ENCODE peak calls at places on chromosomes 6 and 20, in five cellular contexts. L is mesenchymal stem cell, I is IMR-90, J is foreskin fibroblast, M is neural progenitor cell. X is an unnamed sample.

GRCh38 chr6:53651149-53651763 is 14.3 kb downstream of the KLHL31 start:
- DNase-seq in L (peak), I (peak), J (peak), M (peak), X (peak)

GRCh38 chr6:72422126-72422680 is 199.7 kb upstream of the KCNQ5 start:
- DNase-seq in L (no peak), I (peak), J (peak), M (no peak), X (no peak)

GRCh38 chr6:116402108-116402507 is 31.4 kb downstream of the DSE start:
- DNase-seq in L (no peak), I (peak), J (no peak), M (no peak), X (no peak)

GRCh38 chr6:87391334-87391733 is 16.4 kb upstream of the CFAP206 start:
- DNase-seq in L (peak), I (peak), J (peak), M (peak), X (peak)

GRCh38 chr6:118356054-118356453 is 192.0 kb upstream of the PLN start:
- DNase-seq in L (no peak), I (peak), J (peak), M (no peak), X (no peak)

GRCh38 chr20:5569021-5569420 is 181.2 kb upstream of the SHLD1 start:
- DNase-seq in L (peak), I (peak), J (peak), M (no peak), X (peak)

GRCh38 chr20:62516345-62516744 is 40.5 kb upstream of the GATA5 start:
- DNase-seq in L (no peak), I (no peak), J (no peak), M (peak), X (no peak)

GRCh38 chr6:57262901-57263694 is 41.0 kb upstream of the RAB23 start:
- DNase-seq in L (peak), I (peak), J (peak), M (no peak), X (no peak)

GRCh38 chr6:99894815-99895214 is 99.2 kb downstream of the MCHR2 start:
- DNase-seq in L (no peak), I (no peak), J (no peak), M (no peak), X (no peak)

GRCh38 chr6:167832497-167833395 is 6.0 kb downstream of the AFDN start:
- DNase-seq in L (no peak), I (peak), J (peak), M (no peak), X (peak)

GRCh38 chr6:166085498-166085897 is 82.2 kb downstream of the TBXT start:
- DNase-seq in L (no peak), I (no peak), J (no peak), M (no peak), X (no peak)

GRCh38 chr6:143097224-143097795 is 36.6 kb downstream of the AIG1 start:
- DNase-seq in L (no peak), I (peak), J (no peak), M (no peak), X (no peak)

GRCh38 chr6:166757226-166758135 is 130.4 kb upstream of the RPS6KA2 start:
- DNase-seq in L (peak), I (peak), J (peak), M (peak), X (no peak)

GRCh38 chr20:23320317-23320716 is 30.3 kb upstream of the NXT1 start:
- DNase-seq in L (peak), I (peak), J (peak), M (no peak), X (peak)

GRCh38 chr6:43742931-43743632 is 26.9 kb upstream of the VEGFA start:
- DNase-seq in L (no peak), I (no peak), J (no peak), M (no peak), X (no peak)

GRCh38 chr6:27623103-27623502 is 150.2 kb upstream of the ZNF184 start:
- DNase-seq in L (no peak), I (no peak), J (no peak), M (no peak), X (no peak)

GRCh38 chr20:45890077-45890996 is 671 bp downstream of the NEURL2 start:
- DNase-seq in L (peak), I (peak), J (peak), M (peak), X (peak)

GRCh38 chr20:34262488-34263288 is 21.5 kb downstream of the ASIP start:
- DNase-seq in L (peak), I (peak), J (peak), M (no peak), X (peak)

GRCh38 chr6:150395388-150396009 is 26.7 kb downstream of the IYD start:
- DNase-seq in L (peak), I (peak), J (peak), M (peak), X (peak)

GRCh38 chr6:160678230-160678629 is 14.2 kb upstream of the LPA start:
- DNase-seq in L (no peak), I (no peak), J (no peak), M (no peak), X (no peak)

GRCh38 chr20:44886828-44887227 is 1.3 kb downstream of the YWHAB start:
- DNase-seq in L (no peak), I (no peak), J (no peak), M (no peak), X (no peak)

GRCh38 chr20:59253779-59254319 is 46.6 kb upstream of the EDN3 start:
- DNase-seq in L (no peak), I (no peak), J (no peak), M (peak), X (no peak)

GRCh38 chr20:20624914-20625313 is 87.5 kb downstream of the RALGAPA2 start:
- DNase-seq in L (no peak), I (no peak), J (no peak), M (no peak), X (no peak)

GRCh38 chr20:32333181-32333987 is 24.7 kb upstream of the ASXL1 start:
- DNase-seq in L (no peak), I (no peak), J (no peak), M (no peak), X (peak)

GRCh38 chr6:105898286-105898685 is 187.8 kb upstream of the PRDM1 start:
- DNase-seq in L (peak), I (peak), J (peak), M (no peak), X (peak)

GRCh38 chr20:731891-732560 is 36.3 kb downstream of the SLC52A3 start:
- DNase-seq in L (no peak), I (no peak), J (peak), M (no peak), X (no peak)

GRCh38 chr6:158686791-158687381 is 37.0 kb downstream of the SYTL3 start:
- DNase-seq in L (peak), I (no peak), J (no peak), M (no peak), X (peak)

GRCh38 chr20:38680492-38681118 is 43.7 kb upstream of the SLC32A1 start:
- DNase-seq in L (peak), I (peak), J (peak), M (peak), X (peak)

GRCh38 chr6:4582506-4582905 is 193.7 kb upstream of the CDYL start:
- DNase-seq in L (peak), I (peak), J (peak), M (no peak), X (no peak)

GRCh38 chr6:48048460-48049146 is 62.4 kb downstream of the PTCHD4 start:
- DNase-seq in L (peak), I (no peak), J (no peak), M (no peak), X (no peak)

GRCh38 chr6:16800942-16801341 is 39.7 kb upstream of the ATXN1 start:
- DNase-seq in L (peak), I (peak), J (peak), M (no peak), X (no peak)

GRCh38 chr6:43669050-43669921 is 18.3 kb downstream of the MRPS18A start:
- DNase-seq in L (peak), I (peak), J (peak), M (peak), X (no peak)

GRCh38 chr6:161443868-161444267 is 170.0 kb upstream of the AGPAT4 start:
- DNase-seq in L (no peak), I (no peak), J (no peak), M (peak), X (no peak)

GRCh38 chr20:41340327-41341055 is at the start of gene LPIN3:
- DNase-seq in L (peak), I (peak), J (peak), M (peak), X (peak)

GRCh38 chr6:85593438-85594196 is at the start of gene SNX14:
- DNase-seq in L (peak), I (peak), J (peak), M (peak), X (peak)

GRCh38 chr20:29878281-29878741 is 1379.2 kb upstream of the DEFB115 start:
- DNase-seq in L (no peak), I (no peak), J (no peak), M (peak), X (peak)

GRCh38 chr6:150720774-150721233 is 121.1 kb downstream of the PLEKHG1 start:
- DNase-seq in L (no peak), I (no peak), J (no peak), M (peak), X (peak)

GRCh38 chr6:3777695-3778461 is 26.4 kb upstream of the PXDC1 start:
- DNase-seq in L (no peak), I (no peak), J (no peak), M (peak), X (no peak)

GRCh38 chr6:150478651-150479498 is 110.1 kb downstream of the IYD start:
- DNase-seq in L (no peak), I (no peak), J (no peak), M (no peak), X (no peak)

DNA sequence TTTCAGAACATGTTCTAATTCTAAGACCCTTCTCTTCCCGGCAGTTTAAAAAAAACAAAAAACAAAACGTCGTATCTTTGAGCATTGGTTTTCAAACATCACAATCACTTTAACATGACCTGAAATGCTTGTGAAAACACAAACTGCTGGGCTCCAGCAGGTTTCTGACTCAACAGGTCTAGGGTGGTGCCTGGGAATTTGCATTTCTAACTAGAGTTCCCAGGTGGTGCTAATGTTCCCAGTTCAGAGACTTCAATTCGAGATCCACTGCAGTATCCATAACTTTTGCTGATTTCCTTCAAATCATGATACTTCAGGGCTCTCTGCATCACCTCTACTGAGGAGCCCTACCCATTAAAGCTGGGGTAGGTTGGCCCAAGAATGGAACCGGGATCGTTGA is 850 bp upstream of the SMPDL3A start:
- DNase-seq in L (no peak), I (no peak), J (no peak), M (no peak), X (no peak)
- H3K4me3 ChIP-seq in L (peak), I (no peak), J (peak), M (peak), X (no peak)

DNA sequence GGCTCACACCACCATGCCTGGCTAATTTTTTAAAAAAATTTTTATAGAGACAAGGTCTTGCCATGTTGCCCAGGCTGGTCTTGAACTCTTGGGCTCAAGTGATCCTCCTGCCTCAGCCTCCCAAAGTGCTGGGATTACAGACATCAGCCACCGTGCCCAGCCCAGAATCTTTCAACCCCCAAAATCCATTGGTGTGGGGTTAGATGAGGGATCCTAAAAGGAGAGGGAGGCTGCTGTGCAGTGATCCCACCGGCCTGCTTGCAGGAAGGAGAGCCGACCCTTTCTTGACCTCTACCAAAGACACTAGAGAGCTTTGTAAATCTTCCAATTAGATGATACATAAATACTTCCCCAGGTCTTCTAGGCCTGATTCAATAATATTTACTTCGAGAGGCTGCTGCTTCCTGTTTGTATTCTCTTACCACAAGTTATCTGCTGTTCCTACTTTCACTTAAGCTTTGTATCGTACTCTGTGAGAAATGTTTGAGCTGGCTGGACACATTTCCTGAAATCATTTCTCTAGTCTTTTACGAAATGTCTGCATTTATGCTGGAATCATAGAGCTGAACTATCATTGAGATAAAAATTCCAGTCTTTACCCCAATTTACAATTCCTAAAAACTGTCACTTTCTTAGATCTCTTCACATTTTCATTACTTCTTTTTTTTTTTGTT is 49.3 kb upstream of the IER3 start:
- DNase-seq in L (peak), I (peak), J (no peak), M (no peak), X (peak)
- H3K4me3 ChIP-seq in L (peak), I (no peak), J (no peak), M (no peak), X (peak)

GRCh38 chr6:29524982-29525639 is 34.4 kb downstream of the UBD start:
- DNase-seq in L (no peak), I (no peak), J (no peak), M (no peak), X (no peak)
- H3K4me3 ChIP-seq in L (no peak), I (no peak), J (no peak), M (no peak), X (no peak)

GRCh38 chr6:30612213-30612612 is 4.8 kb downstream of the PPP1R10 start:
- DNase-seq in L (peak), I (peak), J (peak), M (peak), X (no peak)
- H3K4me3 ChIP-seq in L (no peak), I (no peak), J (no peak), M (no peak), X (no peak)

GRCh38 chr6:33577718-33578117 is 2.4 kb downstream of the BAK1 start:
- DNase-seq in L (no peak), I (no peak), J (no peak), M (no peak), X (no peak)

GRCh38 chr6:33577106-33577535 is 3.0 kb downstream of the BAK1 start:
- DNase-seq in L (no peak), I (no peak), J (no peak), M (no peak), X (no peak)

GRCh38 chr6:33578588-33579011 is 1.5 kb downstream of the BAK1 start:
- DNase-seq in L (no peak), I (no peak), J (no peak), M (no peak), X (peak)

GRCh38 chr6:33576668-33577067 is 3.4 kb downstream of the BAK1 start:
- DNase-seq in L (no peak), I (no peak), J (no peak), M (no peak), X (no peak)

GRCh38 chr6:33578164-33578563 is 1.9 kb downstream of the BAK1 start:
- DNase-seq in L (no peak), I (no peak), J (no peak), M (no peak), X (no peak)
- H3K4me3 ChIP-seq in L (peak), I (no peak), J (peak), M (no peak), X (peak)

DNA sequence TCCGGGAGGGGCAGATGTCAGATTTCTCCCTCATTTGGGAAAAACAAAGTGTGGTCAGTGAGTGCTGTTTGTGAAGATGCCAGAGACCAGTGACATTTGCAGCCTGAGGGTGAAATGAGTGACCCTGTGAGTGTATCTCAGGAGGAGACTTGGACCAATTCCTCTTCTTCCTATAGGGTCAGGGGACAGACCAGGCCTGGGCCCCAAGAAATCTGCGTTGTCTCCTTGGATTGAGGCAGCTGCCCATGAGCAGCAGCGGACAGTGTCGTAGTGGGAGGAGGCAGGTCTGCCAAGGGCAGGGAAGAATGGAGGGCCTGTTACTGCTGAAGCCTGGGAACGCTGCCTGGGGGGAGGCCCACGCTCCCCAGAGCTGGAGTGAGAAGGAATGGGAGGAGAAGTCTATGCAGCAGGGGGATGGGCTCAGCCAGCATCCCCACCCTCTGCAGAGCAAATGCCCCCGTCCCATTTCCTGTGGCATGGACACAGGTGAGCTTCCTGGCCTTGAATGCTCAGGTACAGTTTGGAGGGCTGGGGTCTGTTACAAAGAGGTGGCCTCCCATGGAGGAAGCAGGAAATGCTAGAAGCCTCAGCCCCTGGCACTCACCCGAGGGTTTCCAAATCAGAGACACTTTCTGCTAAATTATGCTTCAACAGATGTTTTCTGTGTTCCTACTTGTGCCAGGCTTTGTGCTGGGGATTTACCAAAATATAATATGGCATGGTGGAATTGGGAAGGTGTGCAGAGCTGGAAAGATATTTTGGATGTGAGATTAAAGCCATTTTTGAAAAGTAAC is 29.8 kb downstream of the DAAM2 start:
- DNase-seq in L (no peak), I (no peak), J (peak), M (no peak), X (no peak)
- H3K4me3 ChIP-seq in L (peak), I (no peak), J (peak), M (no peak), X (no peak)